ENCODE peak calls at places on chromosomes 2 and 18, in four cellular contexts. One of them, this sample, is unnamed.
A peak's percentile ranks its signal among the peaks of the same experiment; 100 is the strongest.

GRCh38 chr2:18244840-18245239 is 315.6 kb downstream of the RDH14 start:
- DNase-seq in trophoblast cell: no peak
- DNase-seq in neuronal stem cell: no peak
- DNase-seq in mesenchymal stem cell: no peak
- DNase-seq in this sample: no peak

GRCh38 chr2:240948086-240948485 is 42.0 kb downstream of the CROCC2 start:
- DNase-seq in neuronal stem cell: no peak
- DNase-seq in trophoblast cell: no peak
- DNase-seq in mesenchymal stem cell: no peak
- DNase-seq in this sample: no peak

GRCh38 chr2:15897431-15898098 is 42.8 kb upstream of the MYCN start:
- DNase-seq in trophoblast cell: no peak
- DNase-seq in neuronal stem cell: no peak
- DNase-seq in mesenchymal stem cell: no peak
- DNase-seq in this sample: no peak

GRCh38 chr2:152440460-152440859 is 105.5 kb downstream of the FMNL2 start:
- DNase-seq in neuronal stem cell: no peak
- DNase-seq in mesenchymal stem cell: no peak
- DNase-seq in trophoblast cell: no peak
- DNase-seq in this sample: no peak

GRCh38 chr2:45045706-45046105 is 36.5 kb upstream of the SIX2 start:
- DNase-seq in mesenchymal stem cell: no peak
- DNase-seq in neuronal stem cell: no peak
- DNase-seq in trophoblast cell: no peak
- DNase-seq in this sample: no peak

GRCh38 chr2:42327125-42327524 is 33.9 kb downstream of the COX7A2L start:
- DNase-seq in trophoblast cell: no peak
- DNase-seq in neuronal stem cell: no peak
- DNase-seq in mesenchymal stem cell: peak; percentile 14
- DNase-seq in this sample: no peak

GRCh38 chr2:101149241-101150192 is 1.7 kb downstream of the TBC1D8 start:
- DNase-seq in mesenchymal stem cell: peak; percentile 17
- DNase-seq in neuronal stem cell: no peak
- DNase-seq in trophoblast cell: no peak
- DNase-seq in this sample: no peak

GRCh38 chr2:182506606-182507005 is 79.8 kb upstream of the PDE1A start:
- DNase-seq in mesenchymal stem cell: peak; percentile 91
- DNase-seq in neuronal stem cell: no peak
- DNase-seq in trophoblast cell: no peak
- DNase-seq in this sample: peak; percentile 65

GRCh38 chr2:148201075-148202004 is 180.4 kb downstream of the MBD5 start:
- DNase-seq in trophoblast cell: peak; percentile 72
- DNase-seq in neuronal stem cell: peak; percentile 35
- DNase-seq in mesenchymal stem cell: peak; percentile 81
- DNase-seq in this sample: peak; percentile 31

GRCh38 chr2:204150695-204151240 is 214.2 kb downstream of the ICOS start:
- DNase-seq in neuronal stem cell: no peak
- DNase-seq in trophoblast cell: no peak
- DNase-seq in mesenchymal stem cell: no peak
- DNase-seq in this sample: no peak

GRCh38 chr2:130252880-130253645 is 54.8 kb upstream of the TUBA3E start:
- DNase-seq in trophoblast cell: no peak
- DNase-seq in neuronal stem cell: no peak
- DNase-seq in mesenchymal stem cell: no peak
- DNase-seq in this sample: no peak

GRCh38 chr18:34494359-34494696 is 215.8 kb upstream of the DTNA start:
- DNase-seq in mesenchymal stem cell: no peak
- DNase-seq in neuronal stem cell: no peak
- DNase-seq in trophoblast cell: no peak
- DNase-seq in this sample: no peak

GRCh38 chr18:77146249-77147080 is 13.9 kb upstream of the MBP start:
- DNase-seq in neuronal stem cell: no peak
- DNase-seq in trophoblast cell: no peak
- DNase-seq in mesenchymal stem cell: no peak
- DNase-seq in this sample: no peak

GRCh38 chr2:60552096-60552850 is 1.2 kb downstream of the BCL11A start:
- DNase-seq in mesenchymal stem cell: peak; percentile 20
- DNase-seq in trophoblast cell: no peak
- DNase-seq in neuronal stem cell: no peak
- DNase-seq in this sample: no peak

GRCh38 chr2:140248623-140249022 is 1468.4 kb upstream of the NXPH2 start:
- DNase-seq in neuronal stem cell: no peak
- DNase-seq in trophoblast cell: no peak
- DNase-seq in mesenchymal stem cell: no peak
- DNase-seq in this sample: no peak

GRCh38 chr2:196607073-196607472 is 32.4 kb upstream of the CCDC150 start:
- DNase-seq in mesenchymal stem cell: peak; percentile 76
- DNase-seq in trophoblast cell: no peak
- DNase-seq in neuronal stem cell: no peak
- DNase-seq in this sample: peak; percentile 56

GRCh38 chr2:214215107-214215506 is 195.7 kb upstream of the VWC2L start:
- DNase-seq in neuronal stem cell: no peak
- DNase-seq in mesenchymal stem cell: no peak
- DNase-seq in trophoblast cell: no peak
- DNase-seq in this sample: no peak

GRCh38 chr2:219724628-219725027 is 97.2 kb downstream of the SLC4A3 start:
- DNase-seq in neuronal stem cell: no peak
- DNase-seq in trophoblast cell: no peak
- DNase-seq in mesenchymal stem cell: peak; percentile 82
- DNase-seq in this sample: peak; percentile 73

GRCh38 chr2:120761911-120762310 is 26.2 kb downstream of the GLI2 start:
- DNase-seq in trophoblast cell: no peak
- DNase-seq in neuronal stem cell: no peak
- DNase-seq in mesenchymal stem cell: no peak
- DNase-seq in this sample: no peak

GRCh38 chr2:1990724-1991123 is 246.4 kb upstream of the PXDN start:
- DNase-seq in neuronal stem cell: no peak
- DNase-seq in trophoblast cell: no peak
- DNase-seq in mesenchymal stem cell: no peak
- DNase-seq in this sample: no peak

GRCh38 chr18:21330122-21330701 is 88.2 kb downstream of the GREB1L start:
- DNase-seq in mesenchymal stem cell: peak; percentile 82
- DNase-seq in neuronal stem cell: no peak
- DNase-seq in trophoblast cell: no peak
- DNase-seq in this sample: no peak

GRCh38 chr2:236239276-236240065 is 24.7 kb downstream of the ASB18 start:
- DNase-seq in trophoblast cell: no peak
- DNase-seq in mesenchymal stem cell: no peak
- DNase-seq in neuronal stem cell: no peak
- DNase-seq in this sample: no peak

GRCh38 chr2:235480614-235481013 is 13.2 kb upstream of the AGAP1 start:
- DNase-seq in neuronal stem cell: no peak
- DNase-seq in trophoblast cell: no peak
- DNase-seq in mesenchymal stem cell: no peak
- DNase-seq in this sample: no peak

GRCh38 chr18:59470627-59471121 is 111.6 kb upstream of the LMAN1 start:
- DNase-seq in mesenchymal stem cell: no peak
- DNase-seq in trophoblast cell: no peak
- DNase-seq in neuronal stem cell: no peak
- DNase-seq in this sample: no peak

GRCh38 chr18:48140738-48141137 is 210.3 kb upstream of the SMAD2 start:
- DNase-seq in neuronal stem cell: no peak
- DNase-seq in mesenchymal stem cell: no peak
- DNase-seq in trophoblast cell: no peak
- DNase-seq in this sample: no peak

GRCh38 chr2:172496096-172496709 is 59.7 kb upstream of the PDK1 start:
- DNase-seq in neuronal stem cell: no peak
- DNase-seq in trophoblast cell: no peak
- DNase-seq in mesenchymal stem cell: no peak
- DNase-seq in this sample: no peak

GRCh38 chr2:174573621-174574081 is 24.0 kb downstream of the WIPF1 start:
- DNase-seq in mesenchymal stem cell: no peak
- DNase-seq in trophoblast cell: no peak
- DNase-seq in neuronal stem cell: no peak
- DNase-seq in this sample: no peak

GRCh38 chr18:12842459-12843380 is 41.3 kb downstream of the PTPN2 start:
- DNase-seq in neuronal stem cell: no peak
- DNase-seq in mesenchymal stem cell: no peak
- DNase-seq in trophoblast cell: peak; percentile 16
- DNase-seq in this sample: no peak

GRCh38 chr2:153299809-153300208 is 178.8 kb downstream of the RPRM start:
- DNase-seq in neuronal stem cell: no peak
- DNase-seq in trophoblast cell: peak; percentile 13
- DNase-seq in mesenchymal stem cell: no peak
- DNase-seq in this sample: no peak

GRCh38 chr18:70195852-70196434 is 9.5 kb downstream of the RTTN start:
- DNase-seq in mesenchymal stem cell: peak; percentile 57
- DNase-seq in trophoblast cell: no peak
- DNase-seq in neuronal stem cell: peak; percentile 8
- DNase-seq in this sample: peak; percentile 70

GRCh38 chr2:204060896-204061640 is 124.5 kb downstream of the ICOS start:
- DNase-seq in neuronal stem cell: no peak
- DNase-seq in mesenchymal stem cell: no peak
- DNase-seq in trophoblast cell: no peak
- DNase-seq in this sample: no peak

GRCh38 chr2:160510617-160511016 is 17.0 kb upstream of the RBMS1 start:
- DNase-seq in trophoblast cell: peak; percentile 51
- DNase-seq in mesenchymal stem cell: peak; percentile 57
- DNase-seq in neuronal stem cell: no peak
- DNase-seq in this sample: no peak

GRCh38 chr2:235774153-235774552 is 280.3 kb downstream of the AGAP1 start:
- DNase-seq in trophoblast cell: no peak
- DNase-seq in mesenchymal stem cell: no peak
- DNase-seq in neuronal stem cell: no peak
- DNase-seq in this sample: no peak

GRCh38 chr2:31353121-31353520 is 61.4 kb downstream of the XDH start:
- DNase-seq in neuronal stem cell: no peak
- DNase-seq in mesenchymal stem cell: no peak
- DNase-seq in trophoblast cell: no peak
- DNase-seq in this sample: peak; percentile 71
- H3K14ac ChIP-seq in neuronal stem cell: no peak overlapping the region
- H3K14ac ChIP-seq in mesenchymal stem cell: no peak overlapping the region
- H3K14ac ChIP-seq in trophoblast cell: no peak overlapping the region
- H3K14ac ChIP-seq in this sample: no peak overlapping the region

GRCh38 chr2:114550364-114550763 is 107.9 kb downstream of the DPP10 start:
- DNase-seq in mesenchymal stem cell: no peak
- DNase-seq in neuronal stem cell: no peak
- DNase-seq in trophoblast cell: no peak
- DNase-seq in this sample: no peak

GRCh38 chr2:114545052-114545451 is 102.6 kb downstream of the DPP10 start:
- DNase-seq in neuronal stem cell: no peak
- DNase-seq in trophoblast cell: no peak
- DNase-seq in mesenchymal stem cell: no peak
- DNase-seq in this sample: no peak

GRCh38 chr2:114543106-114543806 is 100.8 kb downstream of the DPP10 start:
- DNase-seq in trophoblast cell: peak; percentile 46
- DNase-seq in mesenchymal stem cell: no peak
- DNase-seq in neuronal stem cell: no peak
- DNase-seq in this sample: no peak

GRCh38 chr2:114548151-114548550 is 105.7 kb downstream of the DPP10 start:
- DNase-seq in mesenchymal stem cell: no peak
- DNase-seq in neuronal stem cell: no peak
- DNase-seq in trophoblast cell: no peak
- DNase-seq in this sample: no peak

GRCh38 chr2:114546511-114546910 is 104.1 kb downstream of the DPP10 start:
- DNase-seq in trophoblast cell: no peak
- DNase-seq in neuronal stem cell: no peak
- DNase-seq in mesenchymal stem cell: no peak
- DNase-seq in this sample: no peak
- H3K4me2 ChIP-seq in trophoblast cell: no peak overlapping the region
- H3K4me2 ChIP-seq in neuronal stem cell: no peak overlapping the region
- H3K4me2 ChIP-seq in mesenchymal stem cell: no peak overlapping the region
- H3K4me2 ChIP-seq in this sample: no peak overlapping the region

GRCh38 chr2:47073641-47074040 is 81.5 kb downstream of the STPG4 start:
- DNase-seq in mesenchymal stem cell: no peak
- DNase-seq in neuronal stem cell: no peak
- DNase-seq in trophoblast cell: peak; percentile 62
- DNase-seq in this sample: no peak
- H2BK5ac ChIP-seq in mesenchymal stem cell: no peak overlapping the region
- H2BK5ac ChIP-seq in neuronal stem cell: peak overlapping the region; percentile 45
- H2BK5ac ChIP-seq in trophoblast cell: no peak overlapping the region
- H2BK5ac ChIP-seq in this sample: peak overlapping the region; percentile 8

DNA sequence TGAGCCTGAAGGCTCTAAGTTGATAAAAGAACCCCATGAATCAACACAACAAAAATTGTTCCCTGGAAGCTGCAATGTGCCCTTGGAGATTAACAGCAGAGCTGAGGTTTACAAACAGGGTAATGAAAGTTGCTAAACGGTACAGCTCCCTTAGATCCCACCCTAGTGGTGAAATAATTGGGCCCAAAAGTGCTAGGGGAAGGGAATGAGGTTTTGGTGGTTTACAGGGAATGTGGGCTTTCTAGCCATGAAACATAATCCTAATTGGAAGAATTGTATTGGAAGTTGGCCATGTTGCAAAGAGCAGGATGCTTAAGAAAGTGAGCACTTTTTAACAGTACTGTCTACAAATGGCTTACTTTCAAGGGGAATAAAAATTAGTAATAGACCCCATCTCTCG is 180.2 kb upstream of the SMIM21 start:
- DNase-seq in neuronal stem cell: no peak
- DNase-seq in trophoblast cell: no peak
- DNase-seq in mesenchymal stem cell: no peak
- DNase-seq in this sample: no peak
- H3K14ac ChIP-seq in neuronal stem cell: no peak overlapping the region
- H3K14ac ChIP-seq in trophoblast cell: no peak overlapping the region
- H3K14ac ChIP-seq in mesenchymal stem cell: no peak overlapping the region
- H3K14ac ChIP-seq in this sample: no peak overlapping the region

DNA sequence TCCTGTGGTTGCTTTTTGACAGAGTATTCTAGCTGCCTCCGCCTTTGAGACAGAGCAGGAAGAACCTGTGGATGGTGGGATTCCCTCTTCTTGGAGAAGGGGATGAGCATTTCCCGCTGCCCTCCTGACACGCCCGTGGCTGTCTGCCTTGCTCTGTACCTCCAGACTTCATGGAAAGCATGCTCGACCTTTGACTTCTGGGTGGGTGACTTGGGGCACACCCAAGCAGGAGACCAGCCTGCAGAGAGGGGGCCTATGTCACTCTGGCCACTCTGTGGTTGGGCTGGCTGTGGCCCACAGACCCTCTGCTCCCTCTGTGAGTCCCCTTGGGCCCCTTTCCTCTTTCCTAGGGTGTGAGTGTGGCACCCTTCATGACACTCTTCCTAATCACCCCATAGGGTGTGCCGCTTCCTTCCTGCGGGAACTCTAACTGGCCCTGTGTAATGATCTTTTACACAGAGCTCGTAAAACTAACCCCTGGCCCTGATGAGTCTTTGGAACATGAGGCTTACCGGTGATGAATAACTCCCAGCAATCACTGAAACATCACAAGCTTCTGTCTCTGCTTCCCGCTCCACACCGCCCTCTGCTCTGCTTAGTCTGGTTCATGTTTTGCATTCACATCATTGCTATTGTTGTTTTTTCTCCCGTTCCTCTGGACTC is 101.2 kb downstream of the SH3YL1 start:
- DNase-seq in mesenchymal stem cell: no peak
- DNase-seq in neuronal stem cell: no peak
- DNase-seq in trophoblast cell: no peak
- DNase-seq in this sample: no peak
- H3K4me2 ChIP-seq in mesenchymal stem cell: no peak overlapping the region
- H3K4me2 ChIP-seq in neuronal stem cell: no peak overlapping the region
- H3K4me2 ChIP-seq in trophoblast cell: no peak overlapping the region
- H3K4me2 ChIP-seq in this sample: no peak overlapping the region